ENCODE peak calls at places on chromosomes 6 and 20, in four cellular contexts. One of them, this sample, is unnamed.

GRCh38 chr6:67663105-67663895 is 971.8 kb upstream of the ADGRB3 start:
- DNase-seq in cardiac muscle cell: no peak
- DNase-seq in psoas muscle: no peak
- DNase-seq in neural progenitor cell: no peak
- DNase-seq in this sample: no peak

GRCh38 chr20:31523361-31524283 is 9.4 kb downstream of the HM13 start:
- DNase-seq in psoas muscle: no peak
- DNase-seq in neural progenitor cell: no peak
- DNase-seq in cardiac muscle cell: peak; percentile 44
- DNase-seq in this sample: no peak

GRCh38 chr20:51848346-51848745 is 46.0 kb upstream of the SALL4 start:
- DNase-seq in psoas muscle: no peak
- DNase-seq in neural progenitor cell: peak; percentile 74
- DNase-seq in cardiac muscle cell: no peak
- DNase-seq in this sample: no peak

GRCh38 chr20:270517-270916 is 13.0 kb downstream of the DEFB132 start:
- DNase-seq in neural progenitor cell: no peak
- DNase-seq in psoas muscle: no peak
- DNase-seq in cardiac muscle cell: no peak
- DNase-seq in this sample: no peak

GRCh38 chr6:82842721-82843120 is 222.9 kb downstream of the UBE3D start:
- DNase-seq in psoas muscle: no peak
- DNase-seq in cardiac muscle cell: peak; percentile 83
- DNase-seq in neural progenitor cell: no peak
- DNase-seq in this sample: peak; percentile 74

GRCh38 chr6:33207569-33208088 is 671 bp upstream of the RING1 start:
- DNase-seq in neural progenitor cell: peak; percentile 74
- DNase-seq in psoas muscle: peak; percentile 71
- DNase-seq in cardiac muscle cell: peak; percentile 63
- DNase-seq in this sample: no peak

GRCh38 chr20:36394340-36394965 is 88.3 kb downstream of the DLGAP4 start:
- DNase-seq in psoas muscle: no peak
- DNase-seq in cardiac muscle cell: no peak
- DNase-seq in neural progenitor cell: no peak
- DNase-seq in this sample: no peak

GRCh38 chr6:43990627-43991619 is 136.3 kb downstream of the MRPL14 start:
- DNase-seq in psoas muscle: no peak
- DNase-seq in cardiac muscle cell: peak; percentile 97
- DNase-seq in neural progenitor cell: no peak
- DNase-seq in this sample: no peak

GRCh38 chr6:87391334-87391733 is 16.4 kb upstream of the CFAP206 start:
- DNase-seq in cardiac muscle cell: peak; percentile 52
- DNase-seq in neural progenitor cell: peak; percentile 70
- DNase-seq in psoas muscle: no peak
- DNase-seq in this sample: no peak

GRCh38 chr20:49091104-49091503 is 45.0 kb downstream of the CSE1L start:
- DNase-seq in neural progenitor cell: no peak
- DNase-seq in psoas muscle: no peak
- DNase-seq in cardiac muscle cell: no peak
- DNase-seq in this sample: no peak

GRCh38 chr20:15564981-15565380 is 1008.3 kb downstream of the KIF16B start:
- DNase-seq in psoas muscle: no peak
- DNase-seq in neural progenitor cell: no peak
- DNase-seq in cardiac muscle cell: no peak
- DNase-seq in this sample: no peak

GRCh38 chr20:58854638-58855471 is 2.3 kb downstream of the GNAS start:
- DNase-seq in psoas muscle: no peak
- DNase-seq in cardiac muscle cell: no peak
- DNase-seq in neural progenitor cell: peak; percentile 56
- DNase-seq in this sample: no peak

GRCh38 chr6:83976871-83977270 is 56.7 kb upstream of the MRAP2 start:
- DNase-seq in cardiac muscle cell: no peak
- DNase-seq in neural progenitor cell: no peak
- DNase-seq in psoas muscle: no peak
- DNase-seq in this sample: no peak

GRCh38 chr6:121237859-121238258 is 96.4 kb downstream of the TBC1D32 start:
- DNase-seq in neural progenitor cell: no peak
- DNase-seq in psoas muscle: no peak
- DNase-seq in cardiac muscle cell: no peak
- DNase-seq in this sample: no peak

GRCh38 chr6:109117346-109118035 is 22.2 kb downstream of the CEP57L1 start:
- DNase-seq in psoas muscle: no peak
- DNase-seq in cardiac muscle cell: no peak
- DNase-seq in neural progenitor cell: no peak
- DNase-seq in this sample: no peak

GRCh38 chr6:133235219-133235618 is 5.9 kb upstream of the EYA4 start:
- DNase-seq in cardiac muscle cell: no peak
- DNase-seq in neural progenitor cell: no peak
- DNase-seq in psoas muscle: no peak
- DNase-seq in this sample: no peak

GRCh38 chr6:109897025-109897424 is 81.1 kb upstream of the GPR6 start:
- DNase-seq in psoas muscle: no peak
- DNase-seq in neural progenitor cell: no peak
- DNase-seq in cardiac muscle cell: no peak
- DNase-seq in this sample: no peak

DNA sequence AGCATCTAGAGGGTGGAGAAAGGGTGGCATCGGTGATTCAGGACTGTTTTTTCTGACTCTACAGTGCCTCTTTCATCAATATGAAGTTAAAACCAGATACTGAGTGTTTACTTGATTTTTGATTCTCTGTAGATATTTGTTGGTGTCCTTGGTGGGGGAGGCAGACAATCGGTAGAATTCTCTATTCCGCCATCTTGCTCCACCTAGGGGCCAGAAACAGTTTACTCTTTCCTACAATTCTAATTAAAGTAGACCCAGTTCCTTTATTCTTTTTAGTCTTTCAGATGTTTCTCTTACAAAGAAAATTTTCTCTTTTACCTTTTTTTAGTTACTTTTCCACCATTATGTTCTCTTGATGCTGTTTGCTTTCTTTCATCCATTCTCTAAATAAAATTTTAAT is 162.1 kb upstream of the RAB32 start:
- DNase-seq in psoas muscle: no peak
- DNase-seq in neural progenitor cell: no peak
- DNase-seq in cardiac muscle cell: peak; percentile 8
- DNase-seq in this sample: no peak
- TF ChIP-seq CTCF in psoas muscle: no peak
- TF ChIP-seq CTCF in neural progenitor cell: peak; percentile 42
- TF ChIP-seq CTCF in cardiac muscle cell: peak; percentile 33
- TF ChIP-seq CTCF in this sample: peak; percentile 39

DNA sequence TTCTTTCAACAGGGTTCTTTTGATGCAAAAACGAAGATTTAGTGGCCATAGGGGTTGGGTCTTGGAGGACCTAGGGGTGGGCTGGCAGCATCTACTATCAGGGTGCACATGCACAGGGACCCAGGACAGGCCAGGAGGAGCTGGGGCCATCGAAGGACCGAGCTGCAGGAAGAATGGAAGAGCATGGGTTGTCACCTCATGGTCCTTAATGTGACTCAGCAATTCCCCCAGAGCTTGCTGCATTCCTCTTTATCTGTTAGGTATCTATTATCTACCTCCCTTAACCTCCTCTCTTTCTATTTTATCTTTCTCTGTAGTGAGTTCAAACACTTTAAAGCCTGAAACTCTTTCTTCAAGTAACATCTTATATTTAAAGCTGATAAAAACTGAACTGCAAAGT is 167.0 kb downstream of the AIG1 start:
- DNase-seq in psoas muscle: no peak
- DNase-seq in cardiac muscle cell: no peak
- DNase-seq in neural progenitor cell: no peak
- DNase-seq in this sample: no peak
- H3K36me3 ChIP-seq in psoas muscle: no peaks in the 10 kb centered on the region
- H3K36me3 ChIP-seq in cardiac muscle cell: no peaks in the 10 kb centered on the region
- H3K36me3 ChIP-seq in neural progenitor cell: no peaks in the 10 kb centered on the region
- H3K36me3 ChIP-seq in this sample: no peaks in the 10 kb centered on the region

GRCh38 chr20:2755451-2756055 is 44.9 kb downstream of the CPXM1 start:
- DNase-seq in cardiac muscle cell: no peak
- DNase-seq in psoas muscle: no peak
- DNase-seq in neural progenitor cell: no peak
- DNase-seq in this sample: no peak

GRCh38 chr20:2754426-2754825 is 46.0 kb downstream of the CPXM1 start:
- DNase-seq in neural progenitor cell: no peak
- DNase-seq in psoas muscle: no peak
- DNase-seq in cardiac muscle cell: peak; percentile 22
- DNase-seq in this sample: no peak

GRCh38 chr20:2757969-2758368 is 42.5 kb downstream of the CPXM1 start:
- DNase-seq in cardiac muscle cell: no peak
- DNase-seq in psoas muscle: no peak
- DNase-seq in neural progenitor cell: no peak
- DNase-seq in this sample: no peak

GRCh38 chr20:2757001-2757400 is 43.4 kb downstream of the CPXM1 start:
- DNase-seq in psoas muscle: no peak
- DNase-seq in cardiac muscle cell: no peak
- DNase-seq in neural progenitor cell: no peak
- DNase-seq in this sample: no peak

GRCh38 chr20:2756056-2756611 is 44.3 kb downstream of the CPXM1 start:
- DNase-seq in neural progenitor cell: peak; percentile 91
- DNase-seq in psoas muscle: no peak
- DNase-seq in cardiac muscle cell: peak; percentile 80
- DNase-seq in this sample: no peak
- TF ChIP-seq CTCF in neural progenitor cell: peak; percentile 88
- TF ChIP-seq CTCF in psoas muscle: peak; percentile 34
- TF ChIP-seq CTCF in cardiac muscle cell: peak; percentile 92
- TF ChIP-seq CTCF in this sample: peak; percentile 87

DNA sequence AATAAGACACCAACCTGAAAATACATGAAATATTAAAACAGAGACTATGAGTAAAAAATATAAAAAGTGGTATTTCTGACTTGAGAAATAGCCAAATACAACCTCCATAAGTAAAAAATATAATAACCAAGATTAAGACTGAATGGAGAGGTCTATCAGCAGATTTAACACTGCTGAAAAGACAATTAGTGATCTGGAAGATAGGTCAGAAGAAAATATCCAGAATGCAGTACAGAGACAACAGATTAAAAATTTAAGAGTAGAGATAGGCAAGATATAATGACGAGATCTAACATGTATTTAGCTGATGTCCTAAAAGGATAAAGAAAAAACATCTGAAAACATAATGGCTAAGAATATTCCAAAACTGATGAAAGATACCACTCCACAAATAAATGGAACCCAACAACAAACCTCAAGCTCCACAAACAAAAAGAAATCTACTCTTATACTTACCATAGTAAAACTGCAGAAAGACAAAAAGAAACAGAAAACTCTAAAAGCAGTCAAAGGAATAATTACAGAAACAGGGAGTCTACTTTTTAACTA is 18.8 kb downstream of the ESF1 start:
- DNase-seq in cardiac muscle cell: no peak
- DNase-seq in psoas muscle: no peak
- DNase-seq in neural progenitor cell: no peak
- DNase-seq in this sample: no peak
- H3K36me3 ChIP-seq in cardiac muscle cell: peaks cover 73% of the 10 kb centered on the region
- H3K36me3 ChIP-seq in psoas muscle: peaks cover 5% of the 10 kb centered on the region
- H3K36me3 ChIP-seq in neural progenitor cell: peaks cover 63% of the 10 kb centered on the region
- H3K36me3 ChIP-seq in this sample: peaks cover 3% of the 10 kb centered on the region

GRCh38 chr6:48951917-48952316 is 511.1 kb downstream of the MMUT start:
- DNase-seq in neural progenitor cell: no peak
- DNase-seq in psoas muscle: no peak
- DNase-seq in cardiac muscle cell: no peak
- DNase-seq in this sample: no peak
- TF ChIP-seq CTCF in neural progenitor cell: no peak
- TF ChIP-seq CTCF in psoas muscle: no peak
- TF ChIP-seq CTCF in cardiac muscle cell: no peak
- TF ChIP-seq CTCF in this sample: no peak

DNA sequence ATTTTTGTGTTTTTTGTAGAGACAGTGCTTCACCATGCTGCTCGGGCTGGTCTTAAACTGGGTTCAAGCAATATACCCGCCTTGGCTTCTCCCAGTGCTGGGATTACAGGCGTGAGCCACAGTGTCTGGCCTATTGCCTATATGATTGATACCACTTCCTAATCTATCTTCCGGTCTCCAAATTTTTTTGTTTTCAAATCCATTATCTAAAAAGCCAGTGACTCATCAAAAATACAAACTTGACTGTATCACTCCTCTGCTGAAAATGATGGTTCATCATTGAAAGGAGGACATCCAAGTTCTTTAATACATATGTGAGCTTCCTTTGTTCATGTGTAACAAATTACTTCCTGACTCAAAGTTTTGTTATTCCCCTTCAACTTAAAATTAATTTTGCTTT is 35.5 kb downstream of the FAM8A1 start:
- DNase-seq in psoas muscle: no peak
- DNase-seq in cardiac muscle cell: no peak
- DNase-seq in neural progenitor cell: no peak
- DNase-seq in this sample: no peak
- H3K36me3 ChIP-seq in psoas muscle: peaks cover 6% of the 10 kb centered on the region
- H3K36me3 ChIP-seq in cardiac muscle cell: peaks cover 39% of the 10 kb centered on the region
- H3K36me3 ChIP-seq in neural progenitor cell: peaks cover 27% of the 10 kb centered on the region
- H3K36me3 ChIP-seq in this sample: peaks cover 4% of the 10 kb centered on the region

GRCh38 chr6:114342086-114342825 is 567 bp downstream of the HS3ST5 start:
- DNase-seq in cardiac muscle cell: peak; percentile 16
- DNase-seq in neural progenitor cell: peak; percentile 70
- DNase-seq in psoas muscle: peak; percentile 51
- DNase-seq in this sample: no peak
- TF ChIP-seq CTCF in cardiac muscle cell: no peak
- TF ChIP-seq CTCF in neural progenitor cell: no peak
- TF ChIP-seq CTCF in psoas muscle: no peak
- TF ChIP-seq CTCF in this sample: no peak

GRCh38 chr6:8414844-8415243 is 20.5 kb downstream of the SLC35B3 start:
- DNase-seq in neural progenitor cell: no peak
- DNase-seq in cardiac muscle cell: no peak
- DNase-seq in psoas muscle: no peak
- DNase-seq in this sample: no peak
- H3K36me3 ChIP-seq in neural progenitor cell: no peaks in the 10 kb centered on the region
- H3K36me3 ChIP-seq in cardiac muscle cell: peaks cover 32% of the 10 kb centered on the region
- H3K36me3 ChIP-seq in psoas muscle: peaks cover 4% of the 10 kb centered on the region
- H3K36me3 ChIP-seq in this sample: peaks cover 12% of the 10 kb centered on the region

GRCh38 chr6:143522034-143522600 is 10.6 kb upstream of the FUCA2 start:
- DNase-seq in psoas muscle: no peak
- DNase-seq in cardiac muscle cell: no peak
- DNase-seq in neural progenitor cell: no peak
- DNase-seq in this sample: no peak
- TF ChIP-seq CTCF in psoas muscle: no peak
- TF ChIP-seq CTCF in cardiac muscle cell: no peak
- TF ChIP-seq CTCF in neural progenitor cell: no peak
- TF ChIP-seq CTCF in this sample: no peak

This sample was measured in BJ.